ENCODE peak calls at places on chromosomes 16 and 17, in four cellular contexts. H is IMR-90, M is H9, C is H1. F is an unnamed sample.

GRCh38 chr16:27943766-27944165 is 119.7 kb downstream of the GSG1L start:
- DNase-seq in H (no peak), M (no peak), C (no peak), F (no peak)

GRCh38 chr17:67435122-67435521 is 58.0 kb downstream of the PITPNC1 start:
- DNase-seq in H (no peak), M (no peak), C (no peak), F (no peak)

GRCh38 chr17:3385869-3386816 is at the start of gene OR3A2:
- DNase-seq in M (peak; percentile 56), H (no peak), C (no peak), F (peak; percentile 3)

GRCh38 chr16:11309895-11310633 is 28.9 kb upstream of the PRM1 start:
- DNase-seq in H (no peak), C (no peak), M (no peak), F (no peak)

GRCh38 chr17:57289130-57289529 is 32.8 kb downstream of the MSI2 start:
- DNase-seq in H (no peak), C (no peak), M (no peak), F (no peak)

GRCh38 chr17:6073620-6074019 is 3.4 kb downstream of the WSCD1 start:
- DNase-seq in M (no peak), H (no peak), C (no peak), F (no peak)

GRCh38 chr16:73047536-73048291 is at the start of gene ZFHX3:
- DNase-seq in C (no peak), H (peak; percentile 49), M (peak; percentile 83), F (peak; percentile 67)

GRCh38 chr17:67606896-67607604 is 110.7 kb upstream of the NOL11 start:
- DNase-seq in M (no peak), C (no peak), H (no peak), F (no peak)

GRCh38 chr16:57759541-57760356 is 24.2 kb downstream of the KATNB1 start:
- DNase-seq in M (no peak), C (no peak), H (no peak), F (peak; percentile 75)

GRCh38 chr17:16464001-16464640 is 27.9 kb downstream of the LRRC75A start:
- DNase-seq in C (no peak), H (no peak), M (no peak), F (no peak)

GRCh38 chr17:82221341-82221902 is 7.4 kb upstream of the SLC16A3 start:
- DNase-seq in M (no peak), H (no peak), C (no peak), F (no peak)

GRCh38 chr17:3497101-3497500 is 21.3 kb downstream of the ASPA start:
- DNase-seq in M (no peak), H (no peak), C (no peak), F (no peak)

DNA sequence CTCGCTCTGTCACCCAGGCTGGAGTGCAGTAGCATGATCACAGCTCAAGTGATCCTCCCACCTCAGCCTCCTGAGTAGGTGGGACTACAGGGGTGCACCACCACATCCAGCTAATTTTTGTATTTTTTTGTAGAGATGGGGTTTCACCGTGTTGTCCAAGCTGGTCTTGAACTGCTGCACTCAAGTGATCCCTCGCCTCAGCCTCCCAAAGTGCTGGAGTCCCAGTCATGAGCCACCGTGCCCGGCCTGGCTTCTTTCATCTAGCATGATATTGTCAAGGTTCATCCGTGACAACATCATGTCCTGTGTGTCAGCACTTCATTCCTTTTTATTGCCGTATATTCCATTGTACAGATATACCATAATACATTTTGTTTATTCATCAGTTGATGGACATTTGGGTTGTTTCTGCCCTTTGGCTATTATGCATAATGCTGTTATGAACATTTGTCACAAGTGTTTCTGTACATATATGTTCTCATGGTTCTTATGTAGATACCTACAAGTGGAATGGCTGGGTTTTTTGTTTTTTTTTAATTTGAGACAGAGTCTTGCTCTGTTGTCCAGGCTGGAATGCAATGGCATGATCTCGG is 3.4 kb upstream of the GHDC start:
- DNase-seq in H (no peak), C (no peak), M (no peak), F (no peak)
- H4K5ac ChIP-seq in H (no peak overlapping the region), C (no peak overlapping the region), M (no peak overlapping the region), F (no peak overlapping the region)

GRCh38 chr17:34243732-34244299 is 11.3 kb upstream of the CCL2 start:
- DNase-seq in C (no peak), H (no peak), M (no peak), F (no peak)

GRCh38 chr17:34237458-34237857 is 17.6 kb upstream of the CCL2 start:
- DNase-seq in C (no peak), H (no peak), M (no peak), F (no peak)

GRCh38 chr17:34242976-34243731 is 11.9 kb upstream of the CCL2 start:
- DNase-seq in C (no peak), M (no peak), H (no peak), F (no peak)

GRCh38 chr17:34242553-34242952 is 12.5 kb upstream of the CCL2 start:
- DNase-seq in C (no peak), M (no peak), H (no peak), F (no peak)

GRCh38 chr17:34241062-34241461 is 14.0 kb upstream of the CCL2 start:
- DNase-seq in C (no peak), M (no peak), H (peak; percentile 44), F (no peak)
- H3K9ac ChIP-seq in C (no peak overlapping the region), M (no peak overlapping the region), H (no peak overlapping the region), F (no peak overlapping the region)

GRCh38 chr16:89687092-89687940 is 827 bp downstream of the CDK10 start:
- DNase-seq in M (no peak), H (peak; percentile 52), C (no peak), F (peak; percentile 69)
- H2AK5ac ChIP-seq in M (no peak overlapping the region), H (peak overlapping the region; percentile 81), C (peak overlapping the region; percentile 48), F (no peak overlapping the region)

DNA sequence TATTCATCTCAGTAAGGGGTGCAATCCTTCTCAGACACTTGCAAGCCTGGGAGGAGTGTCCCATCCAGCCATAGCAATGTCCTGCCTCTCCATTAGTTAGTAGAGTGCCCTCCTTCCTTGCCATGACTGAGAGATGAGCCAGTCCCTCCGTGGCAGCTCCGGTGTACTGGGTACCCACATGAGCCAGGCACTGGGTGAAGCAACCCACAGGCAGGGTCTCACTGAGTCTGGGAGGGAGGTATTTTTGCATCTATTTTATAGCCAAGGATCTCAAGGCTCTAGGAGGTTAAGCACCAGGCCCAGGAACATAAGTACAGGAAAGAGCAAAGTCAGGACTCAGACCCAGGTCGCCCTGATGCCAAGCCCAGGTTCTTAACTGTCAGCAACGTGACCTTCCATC is 16.9 kb downstream of the NOS2 start:
- DNase-seq in C (no peak), M (no peak), H (no peak), F (no peak)
- H4K5ac ChIP-seq in C (no peak overlapping the region), M (no peak overlapping the region), H (no peak overlapping the region), F (no peak overlapping the region)

DNA sequence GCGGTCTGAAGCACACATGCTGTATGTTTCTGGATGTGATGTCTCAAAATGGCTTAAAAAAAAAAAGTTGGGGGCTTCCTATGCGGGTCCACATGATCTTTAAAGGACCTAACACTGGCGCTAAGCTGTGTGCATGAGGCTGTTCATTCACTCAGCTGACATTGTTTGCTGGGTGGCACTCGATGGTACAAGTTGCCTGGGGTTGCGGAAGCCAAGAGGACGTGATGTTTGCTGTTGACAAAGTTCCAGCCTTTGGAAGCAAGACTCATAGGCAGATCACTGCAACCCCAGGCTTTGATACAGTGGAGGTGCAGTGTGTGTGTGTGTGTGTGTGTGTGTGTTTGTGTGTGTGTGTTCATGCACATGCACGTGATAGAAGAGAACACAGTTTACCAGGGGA is 29.5 kb upstream of the DNAI2 start:
- DNase-seq in C (no peak), H (no peak), M (no peak), F (no peak)
- H3K9ac ChIP-seq in C (no peak overlapping the region), H (no peak overlapping the region), M (no peak overlapping the region), F (no peak overlapping the region)

GRCh38 chr17:18964550-18964949 is 12.6 kb downstream of the SLC5A10 start:
- DNase-seq in H (no peak), M (no peak), C (no peak), F (no peak)
- H2AK5ac ChIP-seq in H (no peak overlapping the region), M (no peak overlapping the region), C (no peak overlapping the region), F (no peak overlapping the region)

DNA sequence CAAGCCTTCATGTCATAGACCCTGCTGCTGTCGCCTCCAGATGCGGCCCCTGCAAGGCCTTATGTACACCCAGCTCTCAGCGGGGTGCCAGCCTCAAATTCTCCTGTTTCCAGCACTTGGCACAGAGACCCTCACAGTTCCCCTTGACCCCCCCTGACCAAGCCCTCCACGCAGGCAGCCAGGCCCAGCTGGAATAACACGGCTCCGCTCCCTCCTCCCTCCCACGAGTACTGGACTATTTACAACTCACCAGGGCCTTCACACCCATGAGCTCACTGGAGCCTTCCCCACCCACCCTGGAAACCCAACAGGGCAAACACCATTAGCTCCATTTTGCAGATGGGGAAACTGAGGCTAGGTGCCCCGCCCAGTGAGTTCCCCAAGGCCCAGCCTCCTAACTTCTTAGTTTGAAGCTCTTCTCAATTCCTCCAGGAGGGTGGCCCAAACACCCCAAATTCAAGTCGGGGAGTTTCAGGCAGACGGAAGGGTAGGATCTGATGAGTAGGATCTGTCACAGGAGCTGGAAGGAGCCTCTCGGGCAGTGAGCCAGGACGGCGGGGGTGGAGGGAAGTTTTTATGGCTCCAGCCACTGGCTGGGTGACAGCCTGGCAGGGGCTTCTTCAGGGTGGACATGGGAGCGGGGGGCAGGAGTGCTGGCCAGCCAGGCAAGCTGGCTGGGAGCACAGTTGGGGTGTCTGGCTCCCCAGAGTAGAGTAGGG is 17.5 kb upstream of the DLX4 start:
- DNase-seq in C (no peak), H (no peak), M (no peak), F (no peak)
- H4K5ac ChIP-seq in C (no peak overlapping the region), H (no peak overlapping the region), M (no peak overlapping the region), F (no peak overlapping the region)

GRCh38 chr17:48432820-48433775 is 3.1 kb upstream of the SKAP1 start:
- DNase-seq in H (no peak), C (no peak), M (no peak), F (peak; percentile 83)

GRCh38 chr17:48426019-48426418 is 4.0 kb downstream of the SKAP1 start:
- DNase-seq in H (no peak), C (no peak), M (no peak), F (no peak)

GRCh38 chr17:48429156-48429555 is 858 bp downstream of the SKAP1 start:
- DNase-seq in H (no peak), M (no peak), C (no peak), F (peak; percentile 45)

GRCh38 chr17:48427598-48427997 is 2.4 kb downstream of the SKAP1 start:
- DNase-seq in C (no peak), H (no peak), M (no peak), F (no peak)

DNA sequence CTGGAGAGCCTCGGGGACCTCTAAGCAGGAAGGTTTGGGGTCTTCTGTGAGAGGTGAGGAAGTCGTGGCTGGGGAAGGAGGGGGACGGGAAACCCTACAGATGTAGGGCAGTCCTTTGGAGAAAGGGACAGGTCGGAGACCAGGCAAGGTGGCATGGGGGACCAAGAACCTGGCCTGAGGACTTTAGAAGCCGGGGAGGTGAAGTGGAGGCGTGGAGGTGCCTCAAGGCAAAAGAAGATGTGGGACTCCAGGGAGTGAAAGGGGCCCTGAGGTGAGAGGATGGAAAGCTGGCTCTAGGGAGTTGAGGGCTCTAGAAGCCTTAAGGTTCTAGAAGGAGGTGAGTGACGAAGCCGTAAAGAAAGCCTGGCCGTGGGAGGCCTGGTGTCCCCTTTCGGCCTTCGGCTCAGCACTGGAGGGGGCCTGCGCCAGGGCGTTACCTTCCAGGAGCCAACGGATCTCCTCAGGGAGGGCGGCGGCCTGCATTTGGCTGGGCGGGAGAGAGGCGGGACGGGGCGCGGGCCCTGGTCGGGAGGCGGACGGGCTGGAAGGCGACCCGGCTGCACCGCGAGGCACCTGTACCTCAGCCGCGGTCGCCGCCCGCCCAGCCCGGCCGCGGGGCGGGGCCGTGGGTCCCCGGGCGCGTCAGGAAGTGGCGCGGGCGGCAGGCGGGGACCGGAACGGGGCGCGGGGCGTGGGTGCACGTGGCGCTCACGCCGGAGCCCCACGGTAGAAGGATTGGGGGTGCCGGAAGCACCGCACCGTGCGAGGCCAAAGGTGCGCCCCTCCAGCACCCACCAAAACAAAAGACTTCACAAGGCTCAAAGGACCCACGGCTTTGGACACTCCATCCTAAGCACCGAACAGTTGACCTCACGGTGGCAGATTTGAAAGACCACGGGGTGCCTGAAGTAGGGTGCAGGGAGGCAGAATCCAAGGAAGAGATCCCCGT is at the start of gene SKAP1:
- DNase-seq in C (no peak), H (no peak), M (peak; percentile 71), F (peak; percentile 13)
- H3K9ac ChIP-seq in C (no peak within 1 kb of the TSS), H (no peak within 1 kb of the TSS), M (no peak within 1 kb of the TSS), F (no peak within 1 kb of the TSS)